ENCODE peak calls at places on chromosomes 5 and 9, in eight cellular contexts. E is CD4-positive, alpha-beta T cell; F is H9; K is GM20000; P is endothelial cell; O is right atrium auricular region; S is GM13976; I is progenitor cell of endocrine pancreas. G is an unnamed sample.

GRCh38 chr9:114307323-114308250 is 15.3 kb upstream of the ORM1 start:
- DNase-seq in E (no peak), K (no peak), P (no peak), I (no peak), S (no peak), F (no peak), O (no peak), G (no peak)

GRCh38 chr5:72586788-72587530 is 79.7 kb upstream of the ZNF366 start:
- DNase-seq in E (no peak), O (no peak), I (no peak), K (no peak), F (no peak), P (no peak), S (no peak), G (no peak)

GRCh38 chr9:2622361-2623045 is 916 bp downstream of the VLDLR start:
- DNase-seq in F (peak), P (peak), I (peak), K (peak), E (no peak), O (no peak), S (peak), G (no peak)

GRCh38 chr9:8613346-8613825 is 813.8 kb upstream of the DMAC1 start:
- DNase-seq in P (no peak), O (no peak), I (no peak), F (no peak), S (no peak), E (no peak), K (no peak), G (no peak)

GRCh38 chr9:89530721-89531120 is 32.8 kb upstream of the SEMA4D start:
- DNase-seq in S (no peak), F (no peak), I (no peak), K (no peak), O (no peak), E (no peak), P (no peak), G (no peak)

GRCh38 chr5:78920604-78921003 is 64.5 kb downstream of the ARSB start:
- DNase-seq in F (no peak), K (no peak), P (no peak), I (no peak), E (no peak), S (no peak), O (no peak), G (no peak)

GRCh38 chr9:93270976-93271375 is 87.0 kb downstream of the WNK2 start:
- DNase-seq in I (no peak), O (no peak), E (no peak), P (no peak), F (no peak), K (peak), S (no peak), G (no peak)

GRCh38 chr5:74042559-74043357 is 416.8 kb downstream of the ARHGEF28 start:
- DNase-seq in F (no peak), O (no peak), I (no peak), K (no peak), S (no peak), P (no peak), E (no peak), G (no peak)

GRCh38 chr5:131671994-131672655 is 37.1 kb upstream of the RAPGEF6 start:
- DNase-seq in P (no peak), E (no peak), O (no peak), F (no peak), I (no peak), S (no peak), K (no peak), G (no peak)

GRCh38 chr5:91339053-91339710 is 43.9 kb downstream of the ARRDC3 start:
- DNase-seq in P (no peak), E (no peak), S (no peak), O (no peak), F (no peak), K (no peak), I (no peak), G (no peak)

GRCh38 chr5:127042593-127042992 is 12.2 kb upstream of the MARCHF3 start:
- DNase-seq in K (no peak), I (no peak), O (no peak), S (no peak), F (no peak), E (no peak), P (no peak), G (no peak)

GRCh38 chr5:147509710-147510651 is at the start of gene DPYSL3:
- DNase-seq in O (peak), S (peak), F (peak), I (peak), K (no peak), E (no peak), P (peak), G (peak)

GRCh38 chr5:38445374-38446028 is 110.9 kb downstream of the LIFR start:
- DNase-seq in F (no peak), S (no peak), P (no peak), O (no peak), I (no peak), E (no peak), K (no peak), G (no peak)

GRCh38 chr5:13773652-13774051 is 170.8 kb downstream of the DNAH5 start:
- DNase-seq in E (no peak), I (no peak), F (no peak), P (no peak), K (no peak), O (no peak), S (no peak), G (no peak)

GRCh38 chr9:3719286-3719685 is 193.5 kb upstream of the RFX3 start:
- DNase-seq in S (no peak), P (no peak), O (no peak), F (no peak), E (no peak), K (no peak), I (no peak), G (no peak)

GRCh38 chr5:120096413-120096812 is 367.7 kb upstream of the PRR16 start:
- DNase-seq in E (no peak), F (no peak), S (no peak), P (no peak), O (no peak), K (no peak), I (no peak), G (no peak)

GRCh38 chr5:137481596-137481995 is 17.5 kb downstream of the SPOCK1 start:
- DNase-seq in E (no peak), S (no peak), F (no peak), P (no peak), K (no peak), O (no peak), I (no peak), G (no peak)

GRCh38 chr5:91898865-91899264 is 515.7 kb upstream of the ARRDC3 start:
- DNase-seq in O (no peak), S (no peak), E (no peak), I (no peak), K (no peak), P (no peak), F (no peak), G (no peak)

GRCh38 chr5:148374693-148375360 is 8.9 kb upstream of the FBXO38 start:
- DNase-seq in E (no peak), K (peak), F (peak), P (peak), I (no peak), O (no peak), S (no peak), G (no peak)

GRCh38 chr5:179119415-179120170 is 59.4 kb downstream of the ZNF354C start:
- DNase-seq in O (peak), P (no peak), K (no peak), E (no peak), F (no peak), I (no peak), S (no peak), G (no peak)

GRCh38 chr5:154223320-154223719 is 32.8 kb downstream of the GALNT10 start:
- DNase-seq in F (no peak), I (no peak), S (no peak), K (no peak), O (no peak), P (no peak), E (no peak), G (no peak)

GRCh38 chr9:35548571-35548970 is 56.5 kb upstream of the TESK1 start:
- DNase-seq in O (no peak), P (no peak), K (no peak), F (no peak), E (no peak), S (no peak), I (no peak), G (no peak)

GRCh38 chr5:158135682-158136176 is 276.8 kb upstream of the CLINT1 start:
- DNase-seq in F (peak), K (no peak), O (no peak), I (peak), S (no peak), E (no peak), P (no peak), G (no peak)
- TF ChIP-seq CTCF in F (no peak), K (no peak), O (no peak), I (no peak), S (no peak), E (no peak), P (no peak), G (no peak)

GRCh38 chr9:99401826-99402225 is 179.7 kb downstream of the SEC61B start:
- DNase-seq in K (no peak), I (no peak), O (no peak), P (no peak), E (no peak), F (no peak), S (no peak), G (no peak)

GRCh38 chr9:99399476-99399875 is 177.4 kb downstream of the SEC61B start:
- DNase-seq in O (no peak), S (no peak), E (no peak), F (no peak), K (no peak), P (no peak), I (no peak), G (no peak)

GRCh38 chr9:99403371-99403770 is 181.3 kb downstream of the SEC61B start:
- DNase-seq in S (no peak), I (no peak), K (no peak), F (no peak), O (no peak), E (no peak), P (no peak), G (no peak)

GRCh38 chr9:99398241-99398640 is 176.2 kb downstream of the SEC61B start:
- DNase-seq in O (no peak), P (no peak), K (no peak), F (no peak), E (no peak), I (no peak), S (no peak), G (no peak)

GRCh38 chr9:99400184-99400731 is 178.2 kb downstream of the SEC61B start:
- DNase-seq in F (peak), P (no peak), S (no peak), E (no peak), K (no peak), I (no peak), O (no peak), G (no peak)
- TF ChIP-seq CTCF in F (peak), P (no peak), S (no peak), E (no peak), K (no peak), I (no peak), O (no peak), G (no peak)

GRCh38 chr9:108060165-108060564 is 570.6 kb upstream of the KLF4 start:
- DNase-seq in E (no peak), I (no peak), P (no peak), S (no peak), F (no peak), K (no peak), O (no peak), G (no peak)
- TF ChIP-seq CTCF in E (no peak), I (no peak), P (no peak), S (no peak), F (no peak), K (no peak), O (no peak), G (no peak)

GRCh38 chr5:10611290-10611689 is 47.4 kb downstream of the ANKRD33B start:
- DNase-seq in O (peak), E (no peak), F (no peak), K (no peak), I (no peak), S (no peak), P (no peak), G (no peak)
- TF ChIP-seq CTCF in O (no peak), E (no peak), F (no peak), K (no peak), I (no peak), S (no peak), P (no peak), G (no peak)

GRCh38 chr9:136257381-136258298 is 12.0 kb upstream of the QSOX2 start:
- DNase-seq in F (no peak), O (no peak), K (no peak), I (no peak), E (no peak), S (no peak), P (no peak), G (no peak)

GRCh38 chr9:136254381-136255165 is 9.0 kb upstream of the QSOX2 start:
- DNase-seq in K (no peak), F (no peak), S (no peak), O (no peak), I (no peak), P (no peak), E (no peak), G (no peak)

GRCh38 chr9:136255166-136255538 is 9.5 kb upstream of the QSOX2 start:
- DNase-seq in O (no peak), K (no peak), P (no peak), E (no peak), S (no peak), F (no peak), I (no peak), G (no peak)

GRCh38 chr9:136258299-136258625 is 12.7 kb upstream of the QSOX2 start:
- DNase-seq in P (no peak), I (no peak), E (no peak), K (no peak), S (no peak), F (no peak), O (no peak), G (no peak)

DNA sequence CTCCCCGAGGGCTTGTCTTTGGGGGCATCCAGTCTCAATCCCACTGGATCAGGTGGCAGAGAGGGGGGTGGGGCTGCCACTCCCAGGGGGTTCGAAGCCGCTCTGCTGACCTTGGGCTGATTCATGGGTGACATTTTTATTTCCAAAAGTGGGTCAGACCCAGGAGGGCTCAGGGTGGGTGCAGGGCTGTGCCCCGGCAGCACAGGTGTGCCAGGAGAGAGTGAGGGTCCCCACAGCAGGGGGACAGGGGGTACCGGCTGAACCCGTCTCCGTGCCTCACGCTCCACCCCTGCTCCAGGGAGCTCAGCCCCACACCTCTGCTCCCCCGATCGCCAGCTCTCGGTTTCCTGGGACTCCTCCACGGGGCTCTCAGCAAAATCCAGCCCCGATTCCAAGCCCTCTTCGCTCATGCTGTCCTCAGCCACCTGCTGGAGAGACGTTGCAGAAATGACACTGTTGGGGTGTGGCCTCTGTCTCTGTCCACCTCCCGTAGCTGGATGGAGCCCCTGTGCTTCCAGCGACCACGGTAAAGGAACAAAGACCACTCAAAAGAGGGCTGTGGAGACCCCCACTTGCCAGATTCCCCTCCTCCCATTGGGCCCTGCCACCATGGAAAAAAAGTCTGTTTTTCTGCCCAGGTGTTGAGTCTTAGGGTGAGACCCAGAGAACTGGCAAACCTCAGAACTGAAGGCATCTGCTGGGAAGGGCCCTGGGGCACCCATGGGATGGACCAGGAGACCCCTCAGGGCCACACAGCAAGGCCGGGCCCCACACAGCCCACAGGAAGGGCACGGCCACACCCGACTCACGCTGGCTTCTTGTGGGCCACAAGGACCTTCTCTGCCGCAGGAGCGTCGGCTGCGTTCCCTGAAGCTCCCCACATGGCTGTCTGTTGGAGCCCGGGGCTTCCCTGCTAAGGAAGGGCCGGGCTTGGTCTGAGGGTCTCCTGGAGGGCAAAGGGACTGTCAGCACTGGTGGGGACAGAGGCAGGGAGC is 10.6 kb upstream of the QSOX2 start:
- DNase-seq in I (no peak), P (no peak), F (no peak), E (no peak), S (no peak), O (no peak), K (no peak), G (no peak)
- TF ChIP-seq CTCF in I (peak), P (no peak), F (peak), E (no peak), S (no peak), O (no peak), K (no peak), G (no peak)

DNA sequence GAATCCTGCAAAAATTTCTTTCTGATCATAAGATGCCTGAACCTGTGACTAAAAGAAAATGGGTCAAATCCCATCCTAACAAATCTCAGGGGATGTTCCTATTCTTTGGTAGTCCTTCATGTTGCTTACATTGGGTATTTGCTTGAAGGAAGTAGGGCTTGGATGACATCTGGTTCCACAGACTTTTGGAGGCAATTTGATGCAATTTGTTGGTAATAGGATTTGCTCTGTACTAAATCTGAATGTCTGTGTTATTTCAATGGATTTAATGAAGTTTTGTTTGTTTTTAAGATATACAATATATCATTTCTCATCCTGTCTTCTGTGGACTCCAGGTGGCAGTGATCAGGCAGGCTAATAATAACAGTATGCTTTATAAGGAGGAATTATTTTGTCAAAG is 457.9 kb downstream of the ZSWIM6 start:
- DNase-seq in E (no peak), K (no peak), O (no peak), S (no peak), F (no peak), P (no peak), I (no peak), G (no peak)
- TF ChIP-seq CTCF in E (no peak), K (no peak), O (no peak), S (no peak), F (no peak), P (no peak), I (no peak), G (no peak)

G was measured in omental fat pad.